ENCODE peak calls at places on chromosome 11, in four cellular contexts. One of them, this sample, is unnamed.

GRCh38 chr11:104487035-104487775 is 323.3 kb upstream of the PDGFD start:
- DNase-seq in IMR-90: peak
- DNase-seq in tibial nerve: no peak
- DNase-seq in HFFc6: no peak
- DNase-seq in this sample: no peak

GRCh38 chr11:45021692-45022130 is 71.0 kb upstream of the TP53I11 start:
- DNase-seq in HFFc6: no peak
- DNase-seq in tibial nerve: peak
- DNase-seq in IMR-90: peak
- DNase-seq in this sample: no peak

GRCh38 chr11:19698493-19699292 is 13.9 kb upstream of the NAV2 start:
- DNase-seq in IMR-90: peak
- DNase-seq in HFFc6: no peak
- DNase-seq in tibial nerve: peak
- DNase-seq in this sample: no peak

GRCh38 chr11:118415739-118416068 is 14.3 kb downstream of the ATP5MG start:
- DNase-seq in HFFc6: peak
- DNase-seq in tibial nerve: no peak
- DNase-seq in IMR-90: peak
- DNase-seq in this sample: no peak

GRCh38 chr11:74013141-74013540 is 4.3 kb upstream of the UCP3 start:
- DNase-seq in tibial nerve: no peak
- DNase-seq in IMR-90: no peak
- DNase-seq in HFFc6: no peak
- DNase-seq in this sample: no peak

GRCh38 chr11:118691926-118692830 is 12.7 kb upstream of the TREH start:
- DNase-seq in HFFc6: peak
- DNase-seq in IMR-90: peak
- DNase-seq in tibial nerve: no peak
- DNase-seq in this sample: no peak

GRCh38 chr11:60899021-60899936 is 7.1 kb downstream of the PRPF19 start:
- DNase-seq in HFFc6: peak
- DNase-seq in IMR-90: peak
- DNase-seq in tibial nerve: peak
- DNase-seq in this sample: no peak

GRCh38 chr11:96798445-96798844 is 408.6 kb downstream of the JRKL start:
- DNase-seq in tibial nerve: no peak
- DNase-seq in HFFc6: no peak
- DNase-seq in IMR-90: no peak
- DNase-seq in this sample: no peak

GRCh38 chr11:112085822-112086421 is 634 bp downstream of the TIMM8B start:
- DNase-seq in IMR-90: peak
- DNase-seq in tibial nerve: peak
- DNase-seq in HFFc6: peak
- DNase-seq in this sample: no peak

GRCh38 chr11:69744435-69744834 is 30.7 kb downstream of the FGF4 start:
- DNase-seq in tibial nerve: no peak
- DNase-seq in IMR-90: peak
- DNase-seq in HFFc6: no peak
- DNase-seq in this sample: no peak

GRCh38 chr11:13962562-13963168 is at the start of gene SPON1:
- DNase-seq in HFFc6: no peak
- DNase-seq in tibial nerve: no peak
- DNase-seq in IMR-90: peak
- DNase-seq in this sample: no peak

GRCh38 chr11:16606784-16607674 is 131.4 kb upstream of the C11orf58 start:
- DNase-seq in IMR-90: peak
- DNase-seq in HFFc6: no peak
- DNase-seq in tibial nerve: no peak
- DNase-seq in this sample: no peak

GRCh38 chr11:44338721-44339529 is 29.0 kb upstream of the ALX4 start:
- DNase-seq in HFFc6: no peak
- DNase-seq in IMR-90: no peak
- DNase-seq in tibial nerve: no peak
- DNase-seq in this sample: no peak

GRCh38 chr11:2752923-2753322 is 53.1 kb upstream of the KCNQ1OT1 start:
- DNase-seq in HFFc6: no peak
- DNase-seq in IMR-90: peak
- DNase-seq in tibial nerve: no peak
- DNase-seq in this sample: no peak

GRCh38 chr11:62338218-62338617 is 970 bp downstream of the ASRGL1 start:
- DNase-seq in IMR-90: no peak
- DNase-seq in HFFc6: no peak
- DNase-seq in tibial nerve: no peak
- DNase-seq in this sample: no peak

GRCh38 chr11:117825538-117826359 is 1.2 kb upstream of the FXYD2 start:
- DNase-seq in tibial nerve: no peak
- DNase-seq in IMR-90: no peak
- DNase-seq in HFFc6: no peak
- DNase-seq in this sample: no peak

GRCh38 chr11:15278129-15278528 is 163.4 kb downstream of the INSC start:
- DNase-seq in IMR-90: peak
- DNase-seq in tibial nerve: no peak
- DNase-seq in HFFc6: peak
- DNase-seq in this sample: no peak

GRCh38 chr11:77873345-77873744 is 52.4 kb downstream of the AAMDC start:
- DNase-seq in tibial nerve: no peak
- DNase-seq in HFFc6: no peak
- DNase-seq in IMR-90: no peak
- DNase-seq in this sample: no peak

GRCh38 chr11:5232150-5232549 is 2.1 kb downstream of the HBD start:
- DNase-seq in tibial nerve: no peak
- DNase-seq in HFFc6: no peak
- DNase-seq in IMR-90: no peak
- DNase-seq in this sample: no peak

GRCh38 chr11:13826505-13827278 is 135.8 kb upstream of the SPON1 start:
- DNase-seq in HFFc6: peak
- DNase-seq in tibial nerve: no peak
- DNase-seq in IMR-90: no peak
- DNase-seq in this sample: no peak

GRCh38 chr11:2750601-2751522 is 51.1 kb upstream of the KCNQ1OT1 start:
- DNase-seq in tibial nerve: no peak
- DNase-seq in HFFc6: no peak
- DNase-seq in IMR-90: no peak
- DNase-seq in this sample: no peak

GRCh38 chr11:82450996-82451395 is 282.7 kb downstream of the FAM181B start:
- DNase-seq in tibial nerve: no peak
- DNase-seq in HFFc6: no peak
- DNase-seq in IMR-90: no peak
- DNase-seq in this sample: no peak

GRCh38 chr11:77542296-77542695 is 47.5 kb upstream of the AQP11 start:
- DNase-seq in HFFc6: peak
- DNase-seq in IMR-90: peak
- DNase-seq in tibial nerve: no peak
- DNase-seq in this sample: no peak

GRCh38 chr11:129368889-129369672 is 6.6 kb upstream of the BARX2 start:
- DNase-seq in tibial nerve: no peak
- DNase-seq in IMR-90: no peak
- DNase-seq in HFFc6: no peak
- DNase-seq in this sample: no peak

GRCh38 chr11:17528181-17528691 is 16.0 kb downstream of the USH1C start:
- DNase-seq in HFFc6: peak
- DNase-seq in IMR-90: peak
- DNase-seq in tibial nerve: peak
- DNase-seq in this sample: no peak

GRCh38 chr11:12179019-12179418 is 68.6 kb downstream of the MICAL2 start:
- DNase-seq in tibial nerve: no peak
- DNase-seq in IMR-90: no peak
- DNase-seq in HFFc6: no peak
- DNase-seq in this sample: no peak

GRCh38 chr11:62547691-62548281 is 1.2 kb upstream of the AHNAK start:
- DNase-seq in IMR-90: no peak
- DNase-seq in tibial nerve: no peak
- DNase-seq in HFFc6: no peak
- DNase-seq in this sample: no peak

GRCh38 chr11:104772806-104773241 is 125.4 kb downstream of the CASP12 start:
- DNase-seq in tibial nerve: peak
- DNase-seq in IMR-90: peak
- DNase-seq in HFFc6: peak
- DNase-seq in this sample: no peak

GRCh38 chr11:61695917-61696316 is 15.7 kb downstream of the DAGLA start:
- DNase-seq in HFFc6: peak
- DNase-seq in IMR-90: peak
- DNase-seq in tibial nerve: peak
- DNase-seq in this sample: no peak

GRCh38 chr11:122367809-122368231 is 251.8 kb upstream of the BLID start:
- DNase-seq in IMR-90: peak
- DNase-seq in tibial nerve: peak
- DNase-seq in HFFc6: peak
- DNase-seq in this sample: no peak

GRCh38 chr11:13134886-13135285 is 125.8 kb downstream of the RASSF10 start:
- DNase-seq in HFFc6: no peak
- DNase-seq in IMR-90: no peak
- DNase-seq in tibial nerve: no peak
- DNase-seq in this sample: no peak

GRCh38 chr11:18704698-18705097 is 6.1 kb downstream of the TMEM86A start:
- DNase-seq in HFFc6: no peak
- DNase-seq in IMR-90: no peak
- DNase-seq in tibial nerve: no peak
- DNase-seq in this sample: no peak

GRCh38 chr11:131588057-131588456 is 217.6 kb downstream of the NTM start:
- DNase-seq in HFFc6: no peak
- DNase-seq in IMR-90: no peak
- DNase-seq in tibial nerve: no peak
- DNase-seq in this sample: no peak

GRCh38 chr11:4697583-4697982 is at the start of gene OR51E2:
- DNase-seq in HFFc6: no peak
- DNase-seq in IMR-90: peak
- DNase-seq in tibial nerve: no peak
- DNase-seq in this sample: no peak

GRCh38 chr11:100445231-100445735 is 241.8 kb upstream of the ARHGAP42 start:
- DNase-seq in tibial nerve: no peak
- DNase-seq in IMR-90: no peak
- DNase-seq in HFFc6: no peak
- DNase-seq in this sample: no peak
- TF ChIP-seq CTCF in tibial nerve: no peak
- TF ChIP-seq CTCF in IMR-90: no peak
- TF ChIP-seq CTCF in HFFc6: no peak
- TF ChIP-seq CTCF in this sample: no peak

GRCh38 chr11:31237819-31238771 is 131.4 kb downstream of the DCDC1 start:
- DNase-seq in IMR-90: no peak
- DNase-seq in tibial nerve: no peak
- DNase-seq in HFFc6: no peak
- DNase-seq in this sample: no peak

GRCh38 chr11:31236052-31236652 is 133.4 kb downstream of the DCDC1 start:
- DNase-seq in HFFc6: no peak
- DNase-seq in tibial nerve: no peak
- DNase-seq in IMR-90: no peak
- DNase-seq in this sample: no peak

GRCh38 chr11:31233425-31233824 is 136.1 kb downstream of the DCDC1 start:
- DNase-seq in IMR-90: no peak
- DNase-seq in HFFc6: no peak
- DNase-seq in tibial nerve: no peak
- DNase-seq in this sample: no peak
- TF ChIP-seq CTCF in IMR-90: no peak
- TF ChIP-seq CTCF in HFFc6: peak
- TF ChIP-seq CTCF in tibial nerve: no peak
- TF ChIP-seq CTCF in this sample: no peak

GRCh38 chr11:1515082-1516060 is 28.8 kb upstream of the MOB2 start:
- DNase-seq in IMR-90: peak
- DNase-seq in HFFc6: peak
- DNase-seq in tibial nerve: peak
- DNase-seq in this sample: no peak
- TF ChIP-seq CTCF in IMR-90: peak
- TF ChIP-seq CTCF in HFFc6: peak
- TF ChIP-seq CTCF in tibial nerve: peak
- TF ChIP-seq CTCF in this sample: peak

GRCh38 chr11:8070417-8071101 is 10.5 kb upstream of the TUB start:
- DNase-seq in IMR-90: peak
- DNase-seq in HFFc6: peak
- DNase-seq in tibial nerve: no peak
- DNase-seq in this sample: no peak
- TF ChIP-seq CTCF in IMR-90: peak
- TF ChIP-seq CTCF in HFFc6: peak
- TF ChIP-seq CTCF in tibial nerve: peak
- TF ChIP-seq CTCF in this sample: no peak

This sample was measured in esophagus squamous epithelium.